ENCODE peak calls at places on chromosomes 1 and 21, in eight cellular contexts. Q is ascending aorta, I is pancreas, M is A673, A is AG04450, Z is heart left ventricle, Y is fibroblast of lung, W is tibial artery. L is an unnamed sample.

GRCh38 chr1:119603695-119604094 is 44.4 kb downstream of the ZNF697 start:
- DNase-seq in Q (no peak), I (no peak), M (no peak), A (no peak), Z (no peak), Y (no peak), W (no peak), L (no peak)

GRCh38 chr1:154420172-154420571 is 15.0 kb downstream of the IL6R start:
- DNase-seq in Q (peak), I (peak), M (peak), A (no peak), Z (peak), Y (peak), W (peak), L (peak)

GRCh38 chr1:233293556-233294446 is 1.7 kb downstream of the PCNX2 start:
- DNase-seq in Q (no peak), I (no peak), M (no peak), A (no peak), Z (no peak), Y (peak), W (no peak), L (no peak)

GRCh38 chr1:109763646-109764415 is at the start of gene EPS8L3:
- DNase-seq in Q (peak), I (peak), M (no peak), A (no peak), Z (peak), Y (no peak), W (no peak), L (no peak)

GRCh38 chr1:59604191-59604590 is 210.6 kb upstream of the HOOK1 start:
- DNase-seq in Q (no peak), I (no peak), M (no peak), A (no peak), Z (no peak), Y (no peak), W (no peak), L (no peak)

GRCh38 chr1:209527993-209528392 is 55.5 kb upstream of the CAMK1G start:
- DNase-seq in Q (no peak), I (peak), M (no peak), A (no peak), Z (no peak), Y (no peak), W (no peak), L (no peak)

GRCh38 chr21:34603002-34603709 is 11.8 kb downstream of the RCAN1 start:
- DNase-seq in Q (peak), I (peak), M (peak), A (peak), Z (peak), Y (peak), W (peak), L (peak)

GRCh38 chr1:185008746-185009360 is 34.5 kb upstream of the NIBAN1 start:
- DNase-seq in Q (no peak), I (no peak), M (peak), A (no peak), Z (no peak), Y (no peak), W (no peak), L (no peak)

GRCh38 chr1:56461158-56462127 is 117.9 kb downstream of the PLPP3 start:
- DNase-seq in Q (no peak), I (no peak), M (no peak), A (no peak), Z (no peak), Y (no peak), W (no peak), L (no peak)

GRCh38 chr1:98874828-98875227 is 129.8 kb downstream of the PLPPR5 start:
- DNase-seq in Q (no peak), I (no peak), M (no peak), A (no peak), Z (no peak), Y (no peak), W (no peak), L (no peak)

GRCh38 chr1:98865796-98866195 is 138.9 kb downstream of the PLPPR5 start:
- DNase-seq in Q (no peak), I (no peak), M (no peak), A (no peak), Z (no peak), Y (no peak), W (no peak), L (no peak)

DNA sequence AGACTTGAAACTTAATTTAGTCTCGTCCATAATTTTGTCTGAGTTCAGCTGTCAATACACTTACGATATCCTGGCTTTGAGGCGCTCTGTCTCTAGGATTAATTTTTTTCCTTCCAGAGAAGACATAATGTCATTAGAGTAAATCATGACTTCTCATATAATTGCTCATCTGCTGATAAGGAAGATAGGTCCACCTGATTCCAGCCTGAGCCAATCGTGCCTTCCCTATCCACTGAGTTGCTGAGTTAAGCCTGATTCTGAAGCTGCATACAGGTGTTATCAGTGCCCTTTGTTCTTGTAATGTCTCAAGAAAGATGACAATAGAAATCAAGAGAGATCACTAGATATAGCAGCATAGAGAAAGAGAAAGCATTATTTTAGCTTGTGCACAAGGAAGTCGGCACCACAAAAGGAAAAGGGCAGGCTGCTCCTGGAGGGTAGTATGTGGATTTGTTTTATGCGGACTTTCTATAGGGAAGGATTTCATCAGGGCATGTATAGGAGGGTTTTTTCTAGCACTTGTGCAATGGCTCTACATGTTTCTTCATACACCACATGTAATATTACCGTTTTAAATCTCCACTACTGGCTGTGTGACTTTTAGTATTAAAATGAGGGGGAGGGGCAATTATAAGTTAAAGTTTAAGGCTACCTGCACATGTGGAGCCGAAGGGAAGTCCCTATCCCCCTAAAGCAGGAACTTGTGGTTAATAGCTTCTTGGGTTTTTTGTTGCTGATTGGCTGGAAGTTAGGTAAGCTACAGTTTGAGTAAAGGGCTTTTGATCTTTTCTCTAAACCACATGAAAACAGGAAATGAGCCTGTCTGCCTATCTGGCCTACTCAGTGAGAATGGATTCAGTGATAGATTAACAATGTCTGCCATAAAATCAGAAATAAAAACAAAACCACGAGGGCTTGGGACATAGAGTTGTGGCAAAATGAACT is 133.4 kb downstream of the PLPPR5 start:
- DNase-seq in Q (no peak), I (no peak), M (peak), A (no peak), Z (no peak), Y (no peak), W (no peak), L (no peak)
- H3K27ac ChIP-seq in Q (no peak), I (no peak), M (no peak), A (no peak), Z (no peak), Y (no peak), W (no peak), L (no peak)

DNA sequence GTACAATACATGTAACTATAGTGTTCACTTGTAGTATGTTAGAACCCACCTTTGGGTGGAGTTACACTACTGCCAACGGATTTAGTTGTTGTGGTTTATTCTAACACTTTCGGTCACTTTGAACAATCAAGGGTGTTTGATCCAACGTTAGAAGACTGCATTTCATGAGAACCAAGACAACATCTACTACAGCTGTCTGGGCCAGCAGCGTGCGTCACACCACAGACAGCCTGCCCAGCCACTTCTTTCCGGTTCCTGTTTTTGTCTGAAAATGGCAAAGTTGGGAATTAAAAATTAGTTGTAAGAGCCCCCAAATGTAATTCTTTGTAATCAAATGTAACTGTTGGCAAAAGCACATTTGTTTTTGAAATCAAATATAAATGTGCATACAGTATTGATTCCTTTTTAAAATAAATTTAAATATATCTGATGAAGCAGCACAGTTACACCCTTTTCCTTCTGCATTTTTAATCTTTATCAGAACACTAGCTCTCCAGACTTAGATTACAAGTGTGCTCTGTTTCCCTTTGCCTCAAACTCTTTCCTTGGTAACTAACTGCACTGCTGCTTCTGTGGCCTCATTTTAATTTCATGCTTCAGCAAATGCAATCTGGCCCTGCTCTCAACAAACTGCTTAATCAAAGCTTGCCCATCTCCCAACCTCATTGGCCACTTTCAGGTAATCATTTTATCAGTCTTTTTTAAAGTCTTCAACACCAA is 86.6 kb upstream of the DPH5 start:
- DNase-seq in Q (peak), I (peak), M (no peak), A (no peak), Z (peak), Y (no peak), W (peak), L (no peak)
- H3K27ac ChIP-seq in Q (no peak), I (peak), M (no peak), A (no peak), Z (peak), Y (no peak), W (no peak), L (no peak)

DNA sequence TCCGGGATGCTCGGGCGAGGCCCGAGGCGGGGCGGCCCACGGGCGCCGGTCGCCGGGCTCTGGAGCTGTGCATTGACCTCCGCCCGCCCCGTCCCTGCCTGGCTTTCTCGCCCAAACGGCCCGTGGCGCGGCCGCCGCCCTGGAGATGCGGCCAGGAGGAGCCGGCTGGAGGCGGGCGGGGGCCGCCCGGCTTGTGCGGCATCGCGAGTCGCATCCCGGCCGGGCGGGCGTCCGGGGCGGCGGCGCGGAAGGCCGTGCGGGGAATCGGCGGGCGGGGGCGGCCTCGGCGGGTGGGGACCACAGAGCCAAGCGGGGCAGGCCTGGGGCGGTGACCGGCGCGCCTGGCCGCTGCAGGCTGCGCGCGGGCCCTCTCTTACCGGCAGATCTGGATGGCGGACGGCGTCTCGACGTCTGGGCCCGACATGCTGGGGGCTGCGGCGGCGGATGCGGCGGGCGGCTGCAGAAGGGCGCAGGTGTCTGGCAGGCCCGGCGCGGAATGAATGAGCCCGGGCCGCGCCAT is 627 bp downstream of the ACOT7 start:
- DNase-seq in Q (no peak), I (no peak), M (no peak), A (no peak), Z (no peak), Y (no peak), W (no peak), L (no peak)
- H3K27ac ChIP-seq in Q (peak), I (peak), M (peak), A (no peak), Z (peak), Y (peak), W (peak), L (peak)

GRCh38 chr1:52635321-52636089 is 2.5 kb downstream of the SHISAL2A start:
- DNase-seq in Q (no peak), I (no peak), M (no peak), A (no peak), Z (no peak), Y (no peak), W (no peak), L (no peak)

GRCh38 chr1:52634111-52634510 is 1.1 kb downstream of the SHISAL2A start:
- DNase-seq in Q (no peak), I (no peak), M (no peak), A (no peak), Z (no peak), Y (no peak), W (no peak), L (no peak)

GRCh38 chr1:52641307-52641706 is 8.3 kb downstream of the SHISAL2A start:
- DNase-seq in Q (no peak), I (no peak), M (no peak), A (no peak), Z (no peak), Y (no peak), W (no peak), L (no peak)

GRCh38 chr1:52636701-52637695 is 4.0 kb downstream of the SHISAL2A start:
- DNase-seq in Q (no peak), I (no peak), M (no peak), A (no peak), Z (no peak), Y (no peak), W (no peak), L (peak)

GRCh38 chr1:52637946-52638345 is 5.0 kb downstream of the SHISAL2A start:
- DNase-seq in Q (no peak), I (no peak), M (no peak), A (no peak), Z (no peak), Y (no peak), W (no peak), L (no peak)
- H3K27ac ChIP-seq in Q (no peak), I (no peak), M (no peak), A (no peak), Z (no peak), Y (no peak), W (no peak), L (no peak)

L was measured in RWPE1.